ENCODE peak calls at places on chromosome 17, in seven cellular contexts. J, F, T, D, K, S and Y are unnamed samples.

GRCh38 chr17:3512512-3513171 is 36.8 kb downstream of the ASPA start:
- DNase-seq in J (no peak), F (no peak), T (peak; percentile 86), D (peak; percentile 92), K (peak; percentile 36), S (no peak), Y (no peak)

GRCh38 chr17:17682737-17683675 is 1.7 kb downstream of the RAI1 start:
- DNase-seq in J (no peak), F (peak; percentile 73), T (peak; percentile 78), D (peak; percentile 89), K (peak; percentile 90), S (no peak), Y (no peak)

GRCh38 chr17:47465165-47465564 is 65.7 kb upstream of the NPEPPS start:
- DNase-seq in J (no peak), F (no peak), T (no peak), D (no peak), K (no peak), S (no peak), Y (no peak)

GRCh38 chr17:78491236-78492115 is 85.7 kb downstream of the DNAH17 start:
- DNase-seq in J (no peak), F (no peak), T (no peak), D (no peak), K (no peak), S (no peak), Y (no peak)

GRCh38 chr17:50533720-50534148 is 1.2 kb downstream of the EPN3 start:
- DNase-seq in J (no peak), F (peak; percentile 25), T (peak; percentile 77), D (peak; percentile 77), K (no peak), S (peak; percentile 69), Y (no peak)

GRCh38 chr17:58248955-58249269 is 10.5 kb downstream of the LPO start:
- DNase-seq in J (no peak), F (no peak), T (no peak), D (no peak), K (no peak), S (no peak), Y (no peak)

GRCh38 chr17:67487506-67487905 is 110.4 kb downstream of the PITPNC1 start:
- DNase-seq in J (no peak), F (no peak), T (no peak), D (no peak), K (peak; percentile 39), S (no peak), Y (no peak)

GRCh38 chr17:50565559-50566350 is 5.2 kb downstream of the CACNA1G start:
- DNase-seq in J (no peak), F (no peak), T (no peak), D (peak; percentile 28), K (no peak), S (no peak), Y (no peak)

GRCh38 chr17:28372203-28372944 is 880 bp downstream of the SARM1 start:
- DNase-seq in J (no peak), F (no peak), T (no peak), D (peak; percentile 49), K (peak; percentile 33), S (no peak), Y (no peak)

GRCh38 chr17:19740933-19741332 is 7.2 kb downstream of the ALDH3A1 start:
- DNase-seq in J (no peak), F (no peak), T (no peak), D (no peak), K (no peak), S (no peak), Y (no peak)

GRCh38 chr17:7414837-7415236 is 5.3 kb upstream of the SPEM1 start:
- DNase-seq in J (no peak), F (no peak), T (no peak), D (no peak), K (no peak), S (no peak), Y (no peak)

GRCh38 chr17:30291571-30292489 is at the start of gene BLMH:
- DNase-seq in J (no peak), F (peak; percentile 44), T (peak; percentile 90), D (peak; percentile 91), K (peak; percentile 82), S (peak; percentile 82), Y (peak; percentile 56)

GRCh38 chr17:19000531-19001011 is 4.0 kb downstream of the FAM83G start:
- DNase-seq in J (no peak), F (no peak), T (no peak), D (peak; percentile 66), K (no peak), S (no peak), Y (no peak)

GRCh38 chr17:42428141-42428944 is 5.3 kb upstream of the CAVIN1 start:
- DNase-seq in J (no peak), F (peak; percentile 86), T (no peak), D (peak; percentile 94), K (peak; percentile 97), S (no peak), Y (no peak)

GRCh38 chr17:37821025-37821713 is 76.3 kb upstream of the HNF1B start:
- DNase-seq in J (no peak), F (no peak), T (no peak), D (peak; percentile 25), K (no peak), S (no peak), Y (no peak)

GRCh38 chr17:20267459-20267842 is 199.9 kb downstream of the LGALS9B start:
- DNase-seq in J (no peak), F (no peak), T (no peak), D (peak; percentile 22), K (no peak), S (no peak), Y (no peak)

GRCh38 chr17:80426671-80427326 is 11.8 kb downstream of the ENDOV start:
- DNase-seq in J (no peak), F (peak; percentile 10), T (peak; percentile 71), D (peak; percentile 68), K (peak; percentile 40), S (peak; percentile 97), Y (peak; percentile 70)

GRCh38 chr17:65794572-65794971 is 233.1 kb upstream of the AXIN2 start:
- DNase-seq in J (no peak), F (no peak), T (no peak), D (peak; percentile 54), K (peak; percentile 20), S (no peak), Y (no peak)

DNA sequence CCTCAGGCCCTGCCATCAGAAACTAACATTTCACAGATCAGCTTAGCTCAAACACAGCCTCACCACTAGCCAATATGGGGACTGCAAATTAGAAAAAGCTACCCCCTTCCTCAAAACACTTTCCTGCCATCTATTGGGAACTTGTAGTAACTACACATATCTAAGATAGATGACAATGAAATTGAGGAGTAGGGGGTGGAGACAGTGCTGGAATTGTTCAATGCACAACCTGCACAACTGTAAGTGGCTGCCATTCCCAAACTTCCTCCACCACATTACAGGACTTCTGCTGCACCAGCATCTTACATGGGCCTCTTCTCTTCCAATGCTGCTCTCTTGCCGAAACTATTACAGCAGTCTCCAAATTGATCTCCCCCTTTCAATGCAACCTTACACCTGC is 21.8 kb downstream of the AIPL1 start:
- DNase-seq in J (no peak), F (no peak), T (no peak), D (peak; percentile 48), K (peak; percentile 43), S (no peak), Y (no peak)
- TF ChIP-seq CTCF in J (no peak), F (peak; percentile 36), T (peak; percentile 37), D (peak; percentile 41), K (peak; percentile 54), S (no peak), Y (peak; percentile 38)

GRCh38 chr17:31389673-31390381 is 1.6 kb upstream of the RAB11FIP4 start:
- DNase-seq in J (no peak), F (no peak), T (peak; percentile 8), D (no peak), K (no peak), S (peak; percentile 51), Y (no peak)
- TF ChIP-seq CTCF in J (no peak), F (no peak), T (peak; percentile 27), D (no peak), K (no peak), S (no peak), Y (peak; percentile 46)

GRCh38 chr17:61392679-61393078 is 7.0 kb upstream of the TBX2 start:
- DNase-seq in J (no peak), F (no peak), T (no peak), D (no peak), K (no peak), S (no peak), Y (no peak)

GRCh38 chr17:61393904-61394629 is 5.6 kb upstream of the TBX2 start:
- DNase-seq in J (no peak), F (no peak), T (no peak), D (peak; percentile 36), K (no peak), S (no peak), Y (no peak)

GRCh38 chr17:61391595-61392291 is 7.9 kb upstream of the TBX2 start:
- DNase-seq in J (no peak), F (no peak), T (no peak), D (no peak), K (no peak), S (no peak), Y (no peak)

GRCh38 chr17:61394630-61395408 is 4.8 kb upstream of the TBX2 start:
- DNase-seq in J (no peak), F (no peak), T (no peak), D (no peak), K (no peak), S (no peak), Y (no peak)

GRCh38 chr17:61393550-61393903 is 6.1 kb upstream of the TBX2 start:
- DNase-seq in J (no peak), F (no peak), T (no peak), D (no peak), K (no peak), S (no peak), Y (no peak)
- TF ChIP-seq CTCF in J (no peak), F (peak; percentile 14), T (no peak), D (peak; percentile 34), K (peak; percentile 31), S (peak; percentile 60), Y (no peak)

GRCh38 chr17:40035162-40035559 is 19.0 kb downstream of the MED24 start:
- DNase-seq in J (no peak), F (no peak), T (no peak), D (peak; percentile 67), K (peak; percentile 53), S (peak; percentile 91), Y (no peak)
- TF ChIP-seq CTCF in J (no peak), F (peak; percentile 73), T (peak; percentile 47), D (peak; percentile 82), K (peak; percentile 95), S (peak; percentile 100), Y (peak; percentile 12)

DNA sequence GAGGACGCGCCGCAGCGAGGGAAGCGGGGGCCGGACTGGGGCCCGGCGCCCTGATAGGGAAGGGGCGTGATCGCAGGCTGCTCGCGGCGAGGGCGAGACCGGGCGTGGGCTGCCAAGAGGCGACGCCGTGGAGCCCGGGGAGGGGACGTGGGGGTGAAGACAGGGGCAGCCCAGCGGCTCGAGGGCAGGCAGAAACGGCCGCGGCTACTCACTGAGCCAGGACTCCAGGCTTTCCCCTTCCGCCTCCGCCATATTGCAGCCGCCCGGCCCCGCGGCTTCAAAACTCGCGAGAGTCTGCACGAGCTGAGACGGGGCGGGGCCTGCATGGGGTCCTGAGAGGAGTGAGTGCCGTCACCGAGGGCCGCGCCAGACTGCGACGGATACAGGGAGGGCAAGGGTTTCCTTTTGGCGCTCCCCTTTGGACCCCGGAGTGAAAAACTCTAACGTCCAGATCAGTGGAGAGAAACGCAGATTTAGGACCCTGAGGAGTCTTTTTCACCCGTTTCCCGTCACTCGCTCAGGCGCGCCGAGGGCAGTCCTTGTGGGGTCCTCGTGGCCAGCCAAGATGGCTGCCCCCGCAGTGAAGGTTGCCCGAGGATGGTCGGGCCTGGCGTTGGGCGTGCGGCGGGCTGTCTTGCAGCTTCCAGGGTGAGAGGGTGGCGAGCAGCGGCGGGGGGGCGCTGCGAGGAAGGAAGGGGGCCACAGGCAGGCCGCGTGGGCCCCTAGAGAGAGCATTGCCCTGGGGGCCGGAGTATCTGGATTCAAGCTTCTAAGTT is at the start of the genes GGA3 and MRPS7:
- DNase-seq in J (peak; percentile 76), F (peak; percentile 78), T (peak; percentile 97), D (peak; percentile 95), K (peak; percentile 94), S (peak; percentile 96), Y (peak; percentile 92)
- TF ChIP-seq CTCF in J (no peak), F (no peak), T (no peak), D (no peak), K (peak; percentile 0), S (no peak), Y (no peak)